ENCODE peak calls at places on chromosomes 3 and 15, in nine cellular contexts. One of them, this sample, is unnamed.

GRCh38 chr15:83753872-83754493 is 100.1 kb downstream of the ADAMTSL3 start:
- DNase-seq in cardiac muscle cell: no peak
- DNase-seq in tibial nerve: no peak
- DNase-seq in uterus: no peak
- DNase-seq in BE2C: no peak
- DNase-seq in endodermal cell: no peak
- DNase-seq in CD8-positive, alpha-beta memory T cell: no peak
- DNase-seq in neural progenitor cell: no peak
- DNase-seq in hepatocyte: no peak
- DNase-seq in this sample: no peak

GRCh38 chr3:77254967-77255831 is 215.3 kb downstream of the ROBO2 start:
- DNase-seq in neural progenitor cell: peak; percentile 80
- DNase-seq in BE2C: peak; percentile 69
- DNase-seq in hepatocyte: peak; percentile 81
- DNase-seq in tibial nerve: peak; percentile 66
- DNase-seq in uterus: peak; percentile 24
- DNase-seq in endodermal cell: peak; percentile 78
- DNase-seq in CD8-positive, alpha-beta memory T cell: no peak
- DNase-seq in cardiac muscle cell: peak; percentile 60
- DNase-seq in this sample: peak; percentile 88

GRCh38 chr3:81622395-81622794 is 139.1 kb downstream of the GBE1 start:
- DNase-seq in CD8-positive, alpha-beta memory T cell: no peak
- DNase-seq in hepatocyte: no peak
- DNase-seq in BE2C: no peak
- DNase-seq in endodermal cell: no peak
- DNase-seq in tibial nerve: no peak
- DNase-seq in neural progenitor cell: no peak
- DNase-seq in cardiac muscle cell: peak; percentile 7
- DNase-seq in uterus: no peak
- DNase-seq in this sample: peak; percentile 66

GRCh38 chr15:67176195-67176971 is 78.1 kb downstream of the AAGAB start:
- DNase-seq in endodermal cell: peak; percentile 76
- DNase-seq in neural progenitor cell: peak; percentile 57
- DNase-seq in BE2C: no peak
- DNase-seq in hepatocyte: peak; percentile 63
- DNase-seq in tibial nerve: no peak
- DNase-seq in CD8-positive, alpha-beta memory T cell: no peak
- DNase-seq in uterus: no peak
- DNase-seq in cardiac muscle cell: no peak
- DNase-seq in this sample: no peak

GRCh38 chr3:161149529-161149928 is 44.4 kb upstream of the B3GALNT1 start:
- DNase-seq in tibial nerve: no peak
- DNase-seq in cardiac muscle cell: peak; percentile 53
- DNase-seq in neural progenitor cell: no peak
- DNase-seq in uterus: no peak
- DNase-seq in endodermal cell: no peak
- DNase-seq in BE2C: peak; percentile 44
- DNase-seq in CD8-positive, alpha-beta memory T cell: no peak
- DNase-seq in hepatocyte: no peak
- DNase-seq in this sample: peak; percentile 62

GRCh38 chr3:172530101-172530561 is 6.9 kb upstream of the TNFSF10 start:
- DNase-seq in cardiac muscle cell: no peak
- DNase-seq in CD8-positive, alpha-beta memory T cell: no peak
- DNase-seq in tibial nerve: no peak
- DNase-seq in uterus: no peak
- DNase-seq in endodermal cell: no peak
- DNase-seq in hepatocyte: no peak
- DNase-seq in neural progenitor cell: no peak
- DNase-seq in BE2C: no peak
- DNase-seq in this sample: no peak

GRCh38 chr15:90818251-90819210 is 49.9 kb upstream of the FURIN start:
- DNase-seq in endodermal cell: peak; percentile 82
- DNase-seq in CD8-positive, alpha-beta memory T cell: no peak
- DNase-seq in hepatocyte: no peak
- DNase-seq in BE2C: peak; percentile 78
- DNase-seq in neural progenitor cell: peak; percentile 57
- DNase-seq in tibial nerve: no peak
- DNase-seq in uterus: no peak
- DNase-seq in cardiac muscle cell: peak; percentile 21
- DNase-seq in this sample: no peak

GRCh38 chr3:191065183-191065805 is 133.7 kb upstream of the OSTN start:
- DNase-seq in BE2C: no peak
- DNase-seq in endodermal cell: no peak
- DNase-seq in uterus: no peak
- DNase-seq in tibial nerve: no peak
- DNase-seq in CD8-positive, alpha-beta memory T cell: no peak
- DNase-seq in neural progenitor cell: no peak
- DNase-seq in hepatocyte: no peak
- DNase-seq in cardiac muscle cell: peak; percentile 38
- DNase-seq in this sample: peak; percentile 48

GRCh38 chr3:76043746-76044145 is 258.4 kb upstream of the ZNF717 start:
- DNase-seq in uterus: no peak
- DNase-seq in CD8-positive, alpha-beta memory T cell: no peak
- DNase-seq in endodermal cell: peak; percentile 73
- DNase-seq in hepatocyte: no peak
- DNase-seq in BE2C: no peak
- DNase-seq in neural progenitor cell: peak; percentile 10
- DNase-seq in tibial nerve: no peak
- DNase-seq in cardiac muscle cell: no peak
- DNase-seq in this sample: no peak

GRCh38 chr3:154749514-154749913 is 319.5 kb upstream of the GPR149 start:
- DNase-seq in cardiac muscle cell: no peak
- DNase-seq in CD8-positive, alpha-beta memory T cell: no peak
- DNase-seq in BE2C: no peak
- DNase-seq in neural progenitor cell: no peak
- DNase-seq in tibial nerve: no peak
- DNase-seq in uterus: no peak
- DNase-seq in hepatocyte: no peak
- DNase-seq in endodermal cell: no peak
- DNase-seq in this sample: no peak

GRCh38 chr3:112776000-112776399 is 70.7 kb downstream of the CD200R1L start:
- DNase-seq in endodermal cell: no peak
- DNase-seq in neural progenitor cell: no peak
- DNase-seq in tibial nerve: peak; percentile 24
- DNase-seq in hepatocyte: peak; percentile 26
- DNase-seq in CD8-positive, alpha-beta memory T cell: no peak
- DNase-seq in BE2C: no peak
- DNase-seq in uterus: no peak
- DNase-seq in cardiac muscle cell: no peak
- DNase-seq in this sample: peak; percentile 26

GRCh38 chr3:67017211-67017610 is 19.1 kb downstream of the KBTBD8 start:
- DNase-seq in uterus: no peak
- DNase-seq in BE2C: no peak
- DNase-seq in CD8-positive, alpha-beta memory T cell: no peak
- DNase-seq in hepatocyte: no peak
- DNase-seq in tibial nerve: no peak
- DNase-seq in neural progenitor cell: no peak
- DNase-seq in cardiac muscle cell: peak; percentile 63
- DNase-seq in endodermal cell: peak; percentile 55
- DNase-seq in this sample: peak; percentile 64

GRCh38 chr15:72173401-72173800 is 24.2 kb downstream of the GRAMD2A start:
- DNase-seq in BE2C: no peak
- DNase-seq in cardiac muscle cell: no peak
- DNase-seq in tibial nerve: no peak
- DNase-seq in hepatocyte: no peak
- DNase-seq in endodermal cell: no peak
- DNase-seq in uterus: no peak
- DNase-seq in CD8-positive, alpha-beta memory T cell: no peak
- DNase-seq in neural progenitor cell: no peak
- DNase-seq in this sample: no peak

GRCh38 chr3:39644176-39644575 is 165.2 kb upstream of the MYRIP start:
- DNase-seq in neural progenitor cell: no peak
- DNase-seq in endodermal cell: no peak
- DNase-seq in tibial nerve: no peak
- DNase-seq in cardiac muscle cell: peak; percentile 87
- DNase-seq in CD8-positive, alpha-beta memory T cell: no peak
- DNase-seq in hepatocyte: no peak
- DNase-seq in uterus: no peak
- DNase-seq in BE2C: no peak
- DNase-seq in this sample: peak; percentile 83

DNA sequence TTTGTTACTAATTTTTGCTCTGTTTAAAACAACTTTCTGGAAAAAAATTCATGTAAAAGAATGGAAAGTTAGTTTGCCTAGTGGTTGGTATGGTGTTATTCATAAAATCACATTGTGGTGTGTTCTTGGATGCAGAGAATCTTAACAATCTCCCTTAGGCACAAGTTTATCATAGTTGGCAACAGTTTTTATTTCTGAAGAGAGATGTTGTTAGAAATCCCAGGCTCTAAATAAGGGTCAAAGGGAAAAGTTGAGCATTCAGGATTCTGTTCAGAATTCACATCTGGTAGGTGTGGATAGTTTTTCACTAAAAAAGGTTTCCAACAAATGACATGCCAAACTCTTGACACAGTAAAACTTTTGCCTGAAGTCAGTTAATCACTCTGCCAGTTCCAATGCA is 6.4 kb downstream of the DUT start:
- DNase-seq in BE2C: no peak
- DNase-seq in CD8-positive, alpha-beta memory T cell: no peak
- DNase-seq in endodermal cell: no peak
- DNase-seq in cardiac muscle cell: no peak
- DNase-seq in neural progenitor cell: no peak
- DNase-seq in tibial nerve: no peak
- DNase-seq in hepatocyte: no peak
- DNase-seq in uterus: no peak
- DNase-seq in this sample: peak; percentile 45
- H3K36me3 ChIP-seq in BE2C: peaks cover 63% of the 10 kb centered on the region
- H3K36me3 ChIP-seq in CD8-positive, alpha-beta memory T cell: no peaks in the 10 kb centered on the region
- H3K36me3 ChIP-seq in endodermal cell: peaks cover 41% of the 10 kb centered on the region
- H3K36me3 ChIP-seq in cardiac muscle cell: peaks cover 19% of the 10 kb centered on the region
- H3K36me3 ChIP-seq in neural progenitor cell: peaks cover 12% of the 10 kb centered on the region
- H3K36me3 ChIP-seq in tibial nerve: no peaks in the 10 kb centered on the region
- H3K36me3 ChIP-seq in hepatocyte: no peaks in the 10 kb centered on the region
- H3K36me3 ChIP-seq in uterus: no peaks in the 10 kb centered on the region
- H3K36me3 ChIP-seq in this sample: peaks cover 58% of the 10 kb centered on the region

DNA sequence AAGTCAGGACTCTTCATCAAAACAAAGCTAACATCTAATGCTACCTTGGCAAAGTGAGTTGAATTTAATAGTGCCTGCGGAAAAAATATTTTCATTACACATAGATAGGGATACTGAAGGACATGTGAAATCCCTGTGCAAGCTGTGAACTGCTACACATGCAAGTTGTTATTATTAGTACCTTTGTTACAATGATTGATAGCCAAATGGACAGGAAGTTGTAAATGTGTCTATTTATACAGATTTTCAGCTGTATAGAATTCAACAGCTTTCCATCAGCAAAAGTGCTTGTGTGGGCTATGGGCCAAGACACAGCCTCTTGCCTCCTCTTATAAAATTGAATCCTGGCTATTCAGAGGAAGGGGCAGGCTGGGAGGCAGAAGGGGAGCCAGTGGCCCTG is 47.8 kb downstream of the UMPS start:
- DNase-seq in cardiac muscle cell: no peak
- DNase-seq in hepatocyte: no peak
- DNase-seq in endodermal cell: no peak
- DNase-seq in BE2C: no peak
- DNase-seq in uterus: no peak
- DNase-seq in CD8-positive, alpha-beta memory T cell: no peak
- DNase-seq in neural progenitor cell: no peak
- DNase-seq in tibial nerve: no peak
- DNase-seq in this sample: no peak
- H3K4me1 ChIP-seq in cardiac muscle cell: peaks cover 24% of the 10 kb centered on the region
- H3K4me1 ChIP-seq in hepatocyte: peaks cover 26% of the 10 kb centered on the region
- H3K4me1 ChIP-seq in endodermal cell: peaks cover 14% of the 10 kb centered on the region
- H3K4me1 ChIP-seq in BE2C: peaks cover 42% of the 10 kb centered on the region
- H3K4me1 ChIP-seq in uterus: peaks cover 7% of the 10 kb centered on the region
- H3K4me1 ChIP-seq in CD8-positive, alpha-beta memory T cell: no peaks in the 10 kb centered on the region
- H3K4me1 ChIP-seq in neural progenitor cell: peaks cover 8% of the 10 kb centered on the region
- H3K4me1 ChIP-seq in tibial nerve: no peaks in the 10 kb centered on the region
- H3K4me1 ChIP-seq in this sample: peaks cover 54% of the 10 kb centered on the region

GRCh38 chr3:134018850-134019249 is 10.9 kb downstream of the SLCO2A1 start:
- DNase-seq in uterus: no peak
- DNase-seq in hepatocyte: no peak
- DNase-seq in endodermal cell: no peak
- DNase-seq in CD8-positive, alpha-beta memory T cell: no peak
- DNase-seq in BE2C: no peak
- DNase-seq in tibial nerve: no peak
- DNase-seq in neural progenitor cell: no peak
- DNase-seq in cardiac muscle cell: no peak
- DNase-seq in this sample: no peak

GRCh38 chr3:134018406-134018805 is 11.3 kb downstream of the SLCO2A1 start:
- DNase-seq in hepatocyte: no peak
- DNase-seq in BE2C: no peak
- DNase-seq in tibial nerve: no peak
- DNase-seq in endodermal cell: no peak
- DNase-seq in CD8-positive, alpha-beta memory T cell: no peak
- DNase-seq in uterus: no peak
- DNase-seq in cardiac muscle cell: peak; percentile 57
- DNase-seq in neural progenitor cell: no peak
- DNase-seq in this sample: no peak

GRCh38 chr3:134014270-134014669 is 15.5 kb downstream of the SLCO2A1 start:
- DNase-seq in uterus: no peak
- DNase-seq in hepatocyte: no peak
- DNase-seq in neural progenitor cell: no peak
- DNase-seq in cardiac muscle cell: no peak
- DNase-seq in endodermal cell: no peak
- DNase-seq in CD8-positive, alpha-beta memory T cell: no peak
- DNase-seq in tibial nerve: no peak
- DNase-seq in BE2C: no peak
- DNase-seq in this sample: no peak

GRCh38 chr3:134017490-134017889 is 12.2 kb downstream of the SLCO2A1 start:
- DNase-seq in cardiac muscle cell: no peak
- DNase-seq in tibial nerve: no peak
- DNase-seq in neural progenitor cell: no peak
- DNase-seq in CD8-positive, alpha-beta memory T cell: no peak
- DNase-seq in BE2C: no peak
- DNase-seq in hepatocyte: no peak
- DNase-seq in endodermal cell: no peak
- DNase-seq in uterus: no peak
- DNase-seq in this sample: no peak

DNA sequence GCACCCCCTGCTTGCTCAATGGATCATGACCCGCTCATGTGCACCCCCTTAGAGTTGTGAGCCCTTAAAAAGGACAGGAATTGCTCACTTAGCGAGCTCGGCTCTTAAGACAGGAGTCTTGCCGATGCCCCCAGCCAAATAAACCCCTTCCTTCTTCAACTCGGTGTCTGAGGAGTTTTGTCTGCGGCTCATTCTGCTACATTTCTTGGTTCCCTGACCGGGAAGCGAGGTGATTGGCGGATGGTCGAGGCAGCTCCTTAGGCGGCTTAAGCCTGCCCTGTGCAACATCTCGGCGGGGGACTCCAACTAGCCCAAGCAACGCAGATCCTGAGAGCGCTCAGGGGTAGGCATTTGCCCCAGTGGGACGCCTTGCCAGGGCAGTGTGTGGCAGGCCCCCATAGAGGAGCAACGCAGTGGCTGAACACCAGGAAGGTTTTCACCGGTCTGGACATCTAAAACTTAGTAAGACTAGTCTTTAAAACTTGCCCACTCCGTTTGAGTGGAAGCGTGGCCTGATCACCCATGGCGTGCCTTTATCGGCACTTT is 9.5 kb downstream of the SLCO2A1 start:
- DNase-seq in hepatocyte: no peak
- DNase-seq in endodermal cell: no peak
- DNase-seq in uterus: no peak
- DNase-seq in CD8-positive, alpha-beta memory T cell: no peak
- DNase-seq in BE2C: no peak
- DNase-seq in cardiac muscle cell: no peak
- DNase-seq in tibial nerve: no peak
- DNase-seq in neural progenitor cell: no peak
- DNase-seq in this sample: no peak
- H3K4me3 ChIP-seq in hepatocyte: no peak overlapping the region
- H3K4me3 ChIP-seq in endodermal cell: no peak overlapping the region
- H3K4me3 ChIP-seq in uterus: no peak overlapping the region
- H3K4me3 ChIP-seq in CD8-positive, alpha-beta memory T cell: no peak overlapping the region
- H3K4me3 ChIP-seq in BE2C: no peak overlapping the region
- H3K4me3 ChIP-seq in cardiac muscle cell: no peak overlapping the region
- H3K4me3 ChIP-seq in tibial nerve: no peak overlapping the region
- H3K4me3 ChIP-seq in neural progenitor cell: no peak overlapping the region
- H3K4me3 ChIP-seq in this sample: no peak overlapping the region

GRCh38 chr15:85716261-85716660 is 78.5 kb downstream of the KLHL25 start:
- DNase-seq in neural progenitor cell: no peak
- DNase-seq in CD8-positive, alpha-beta memory T cell: no peak
- DNase-seq in uterus: no peak
- DNase-seq in BE2C: no peak
- DNase-seq in endodermal cell: no peak
- DNase-seq in tibial nerve: no peak
- DNase-seq in cardiac muscle cell: no peak
- DNase-seq in hepatocyte: no peak
- DNase-seq in this sample: no peak
- H3K36me3 ChIP-seq in neural progenitor cell: peaks cover 8% of the 10 kb centered on the region
- H3K36me3 ChIP-seq in CD8-positive, alpha-beta memory T cell: peaks cover 80% of the 10 kb centered on the region
- H3K36me3 ChIP-seq in uterus: no peaks in the 10 kb centered on the region
- H3K36me3 ChIP-seq in BE2C: peaks cover 29% of the 10 kb centered on the region
- H3K36me3 ChIP-seq in endodermal cell: peaks cover 93% of the 10 kb centered on the region
- H3K36me3 ChIP-seq in tibial nerve: peaks cover 33% of the 10 kb centered on the region
- H3K36me3 ChIP-seq in cardiac muscle cell: peaks cover 22% of the 10 kb centered on the region
- H3K36me3 ChIP-seq in hepatocyte: no peaks in the 10 kb centered on the region
- H3K36me3 ChIP-seq in this sample: peaks cover 89% of the 10 kb centered on the region